ENCODE peak calls at places on chromosomes 7 and 10, in five cellular contexts. T is H1, E is H9, Y is IMR-90, I is mesenchymal stem cell. S is an unnamed sample.

GRCh38 chr10:63430091-63430998 is 35.4 kb downstream of the JMJD1C start:
- DNase-seq in T (no peak), E (no peak), Y (peak), I (peak), S (no peak)

GRCh38 chr7:66779669-66780408 is 39.3 kb downstream of the RABGEF1 start:
- DNase-seq in T (no peak), E (no peak), Y (peak), I (peak), S (no peak)

GRCh38 chr10:46536781-46537180 is 19.7 kb downstream of the GPRIN2 start:
- DNase-seq in T (no peak), E (no peak), Y (no peak), I (no peak), S (no peak)

GRCh38 chr7:151137841-151138540 is 29.5 kb downstream of the GBX1 start:
- DNase-seq in T (no peak), E (no peak), Y (no peak), I (no peak), S (no peak)

GRCh38 chr10:75495434-75496190 is 64.2 kb downstream of the LRMDA start:
- DNase-seq in T (no peak), E (no peak), Y (no peak), I (no peak), S (no peak)

GRCh38 chr10:3850999-3851937 is 66.3 kb upstream of the KLF6 start:
- DNase-seq in T (no peak), E (no peak), Y (peak), I (peak), S (no peak)

GRCh38 chr10:35598379-35598778 is 6.8 kb upstream of the GJD4 start:
- DNase-seq in T (no peak), E (no peak), Y (no peak), I (no peak), S (no peak)

GRCh38 chr10:133384071-133384470 is 5.0 kb downstream of the PAOX start:
- DNase-seq in T (no peak), E (no peak), Y (no peak), I (no peak), S (no peak)

GRCh38 chr7:151091003-151091402 is 4.7 kb downstream of the AGAP3 start:
- DNase-seq in T (no peak), E (no peak), Y (no peak), I (no peak), S (no peak)

GRCh38 chr10:124647421-124648130 is 96.6 kb downstream of the FAM53B start:
- DNase-seq in T (no peak), E (no peak), Y (peak), I (peak), S (no peak)

GRCh38 chr10:103763374-103764202 is 91.8 kb downstream of the SH3PXD2A start:
- DNase-seq in T (no peak), E (no peak), Y (peak), I (peak), S (no peak)

GRCh38 chr10:35924726-35925125 is 282.6 kb upstream of the FZD8 start:
- DNase-seq in T (no peak), E (no peak), Y (no peak), I (no peak), S (no peak)

GRCh38 chr7:82729172-82730030 is 285.8 kb upstream of the CACNA2D1 start:
- DNase-seq in T (no peak), E (no peak), Y (peak), I (peak), S (peak)

GRCh38 chr10:1154531-1154930 is 98.3 kb downstream of the WDR37 start:
- DNase-seq in T (peak), E (no peak), Y (no peak), I (no peak), S (no peak)

GRCh38 chr10:118459642-118460193 is 117.6 kb upstream of the FAM204A start:
- DNase-seq in T (peak), E (peak), Y (peak), I (peak), S (peak)

GRCh38 chr7:150937848-150938561 is 40.1 kb downstream of the KCNH2 start:
- DNase-seq in T (no peak), E (no peak), Y (peak), I (no peak), S (no peak)

GRCh38 chr10:119595715-119596515 is 849 bp downstream of the TIAL1 start:
- DNase-seq in T (peak), E (peak), Y (peak), I (peak), S (no peak)

GRCh38 chr7:156751319-156751718 is 110.7 kb downstream of the RNF32 start:
- DNase-seq in T (no peak), E (no peak), Y (peak), I (peak), S (no peak)

GRCh38 chr7:105512415-105512814 is 9.7 kb downstream of the PUS7 start:
- DNase-seq in T (no peak), E (no peak), Y (no peak), I (no peak), S (no peak)

GRCh38 chr10:86373828-86374227 is 7.2 kb upstream of the GRID1 start:
- DNase-seq in T (peak), E (peak), Y (no peak), I (no peak), S (no peak)

GRCh38 chr10:13526952-13527863 is 1.6 kb downstream of the BEND7 start:
- DNase-seq in T (no peak), E (no peak), Y (peak), I (peak), S (no peak)

GRCh38 chr7:20503278-20503677 is 112.2 kb upstream of the ABCB5 start:
- DNase-seq in T (no peak), E (no peak), Y (no peak), I (no peak), S (no peak)

GRCh38 chr10:88791924-88792323 is 10.6 kb upstream of the LIPM start:
- DNase-seq in T (no peak), E (peak), Y (peak), I (peak), S (peak)

GRCh38 chr7:26409636-26410035 is 118.0 kb downstream of the SNX10 start:
- DNase-seq in T (no peak), E (no peak), Y (no peak), I (no peak), S (no peak)

DNA sequence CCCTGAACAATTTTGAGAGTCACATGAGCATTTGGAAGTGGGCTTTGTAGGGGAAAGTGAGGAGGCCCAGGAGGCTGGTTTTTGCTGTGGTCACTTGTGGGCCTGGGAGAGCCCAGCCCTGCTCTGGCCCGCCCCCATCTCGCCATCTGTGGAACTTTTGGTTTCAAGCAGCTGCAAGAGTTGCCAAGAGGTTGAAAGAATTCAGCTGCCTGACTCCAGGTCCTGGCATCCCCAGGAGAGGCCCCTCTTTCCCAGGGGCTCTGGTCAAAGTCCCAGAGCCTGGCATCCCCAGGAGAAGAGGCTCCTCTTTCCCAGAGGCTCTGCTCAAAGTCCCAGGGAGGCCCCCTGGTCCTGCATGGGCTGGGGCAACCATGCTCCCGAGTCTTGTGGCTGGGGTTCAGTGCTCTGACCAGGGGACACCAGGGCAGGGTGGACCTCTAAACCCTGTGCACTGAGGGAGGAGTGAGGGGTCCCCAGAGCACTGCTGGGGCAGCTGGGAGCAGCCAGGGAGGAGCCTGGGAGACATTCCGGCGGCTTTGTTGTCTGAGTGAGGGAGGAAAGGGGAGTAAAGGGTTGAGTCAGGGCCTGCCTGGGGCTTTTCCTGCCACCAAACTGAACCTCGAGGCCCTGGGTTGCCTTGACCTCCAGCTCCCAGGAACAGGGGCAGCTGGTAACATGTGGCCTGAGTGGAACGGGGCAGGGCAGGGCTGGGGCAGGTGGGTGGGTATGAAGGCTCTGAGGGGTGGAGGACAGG is 27.8 kb upstream of the CSGALNACT2 start:
- DNase-seq in T (no peak), E (no peak), Y (peak), I (peak), S (no peak)
- H4K91ac ChIP-seq in T (no peak), E (no peak), Y (no peak), I (peak), S (no peak)

DNA sequence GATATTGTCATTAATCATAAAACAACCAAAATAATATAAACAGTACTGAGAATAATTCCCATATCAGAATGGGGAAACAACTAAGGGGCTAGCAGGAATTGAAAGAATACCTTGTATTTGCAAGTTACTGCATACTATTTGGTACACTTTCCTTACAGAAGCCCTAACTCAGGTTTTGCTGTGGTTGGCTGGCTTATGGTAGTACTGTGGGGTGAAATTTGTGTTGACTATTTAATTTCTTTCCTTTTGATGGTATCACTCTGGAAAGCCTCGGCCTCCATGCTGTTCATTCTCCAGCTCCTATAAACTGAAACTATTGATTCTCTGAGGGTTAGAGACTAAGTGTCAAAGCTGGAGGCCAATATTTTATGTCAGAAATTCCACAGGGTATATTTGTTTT is 13.6 kb downstream of the SKIDA1 start:
- DNase-seq in T (no peak), E (no peak), Y (no peak), I (peak), S (no peak)
- H2BK15ac ChIP-seq in T (no peak), E (no peak), Y (no peak), I (no peak), S (no peak)

GRCh38 chr10:7788640-7789335 is 811 bp downstream of the ATP5F1C start:
- DNase-seq in T (no peak), E (no peak), Y (peak), I (peak), S (no peak)

GRCh38 chr10:7789390-7789789 is 1.4 kb downstream of the ATP5F1C start:
- DNase-seq in T (no peak), E (no peak), Y (peak), I (peak), S (no peak)

GRCh38 chr10:7792541-7792940 is 4.6 kb downstream of the ATP5F1C start:
- DNase-seq in T (no peak), E (no peak), Y (no peak), I (no peak), S (no peak)

GRCh38 chr10:7787857-7788639 is at the start of the genes ATP5F1C and KIN:
- DNase-seq in T (peak), E (peak), Y (peak), I (peak), S (peak)

GRCh38 chr10:7787150-7787856 is 490 bp downstream of the KIN start:
- DNase-seq in T (no peak), E (no peak), Y (peak), I (peak), S (no peak)
- H4K8ac ChIP-seq in T (peak), E (no peak), Y (peak), I (peak), S (no peak)

GRCh38 chr10:100344386-100344785 is 2.6 kb upstream of the SCD start:
- DNase-seq in T (no peak), E (no peak), Y (no peak), I (no peak), S (no peak)

GRCh38 chr10:100345570-100346330 is 1.3 kb upstream of the SCD start:
- DNase-seq in T (no peak), E (no peak), Y (peak), I (peak), S (no peak)

GRCh38 chr10:100347568-100348195 is 649 bp downstream of the SCD start:
- DNase-seq in T (no peak), E (no peak), Y (no peak), I (peak), S (no peak)

GRCh38 chr10:100346765-100347567 is at the start of gene SCD:
- DNase-seq in T (peak), E (peak), Y (peak), I (peak), S (peak)

DNA sequence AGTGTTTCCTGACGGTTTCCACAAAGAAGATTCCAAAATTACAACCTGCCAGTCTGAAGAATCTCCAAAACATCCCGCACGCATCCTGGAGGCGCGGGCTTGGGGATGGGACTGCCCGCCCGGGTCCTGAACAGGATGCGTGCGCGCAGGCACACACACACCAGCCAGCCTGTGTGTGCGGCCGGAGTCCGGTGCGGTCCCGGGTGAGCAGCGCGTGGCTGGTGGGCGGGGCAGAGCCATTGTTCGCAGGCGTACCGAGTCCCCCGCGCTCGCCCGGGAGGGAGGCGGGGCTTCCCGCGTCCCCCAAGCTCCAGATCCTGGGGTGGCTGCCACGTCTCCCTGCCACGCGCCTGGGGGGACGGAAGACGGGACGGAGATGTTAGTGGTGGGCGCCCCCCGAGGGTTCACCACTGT is 675 bp upstream of the SCD start:
- DNase-seq in T (peak), E (peak), Y (peak), I (peak), S (peak)
- H4K91ac ChIP-seq in T (peak), E (no peak), Y (peak), I (peak), S (no peak)

GRCh38 chr7:155466814-155467675 is 9.1 kb downstream of the EN2 start:
- DNase-seq in T (peak), E (peak), Y (no peak), I (no peak), S (peak)
- H2BK15ac ChIP-seq in T (no peak), E (no peak), Y (no peak), I (no peak), S (no peak)

GRCh38 chr7:7665031-7665430 is 24.5 kb downstream of the UMAD1 start:
- DNase-seq in T (no peak), E (no peak), Y (no peak), I (no peak), S (no peak)

GRCh38 chr7:7664344-7664743 is 23.8 kb downstream of the UMAD1 start:
- DNase-seq in T (no peak), E (no peak), Y (no peak), I (peak), S (no peak)

GRCh38 chr7:7668708-7669107 is 28.2 kb downstream of the UMAD1 start:
- DNase-seq in T (no peak), E (no peak), Y (no peak), I (no peak), S (no peak)

GRCh38 chr7:7670490-7670889 is 29.9 kb downstream of the UMAD1 start:
- DNase-seq in T (no peak), E (no peak), Y (no peak), I (no peak), S (no peak)

GRCh38 chr7:7667187-7667586 is 26.6 kb downstream of the UMAD1 start:
- DNase-seq in T (no peak), E (no peak), Y (no peak), I (no peak), S (no peak)
- H4K8ac ChIP-seq in T (no peak), E (no peak), Y (no peak), I (no peak), S (no peak)

DNA sequence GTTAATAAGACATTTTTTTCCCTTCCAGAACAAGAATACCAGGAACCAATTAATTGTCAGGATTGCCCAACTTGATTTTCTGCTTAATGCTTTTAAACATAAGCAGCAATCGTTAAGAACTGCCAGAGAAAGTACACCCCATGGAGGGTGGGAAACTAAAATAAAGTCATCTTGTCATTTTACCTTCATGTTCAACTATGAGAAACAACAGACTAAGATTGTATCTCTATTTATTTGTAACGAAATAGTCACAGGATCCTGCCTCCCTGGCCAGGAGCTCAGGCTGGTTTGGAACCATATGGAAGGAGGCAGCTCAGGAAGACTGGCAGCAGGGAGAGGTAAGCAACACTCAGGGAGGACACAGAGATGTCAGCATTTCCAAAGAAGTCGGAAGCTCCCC is 129.6 kb downstream of the TNS3 start:
- DNase-seq in T (no peak), E (no peak), Y (no peak), I (peak), S (no peak)
- H4K91ac ChIP-seq in T (no peak), E (no peak), Y (peak), I (peak), S (no peak)

S was measured in neuronal stem cell.